ENCODE peak calls at places on chromosome 7, in six cellular contexts. One of them, this sample, is unnamed.

GRCh38 chr7:3981281-3981680 is 680.2 kb downstream of the SDK1 start:
- DNase-seq in cardiac fibroblast: no peak
- DNase-seq in endothelial cell: no peak
- DNase-seq in transverse colon: no peak
- DNase-seq in OCI-LY7: no peak
- DNase-seq in esophagus squamous epithelium: no peak
- DNase-seq in this sample: no peak

GRCh38 chr7:159095979-159096411 is 48.7 kb downstream of the VIPR2 start:
- DNase-seq in transverse colon: peak; percentile 5
- DNase-seq in esophagus squamous epithelium: no peak
- DNase-seq in OCI-LY7: no peak
- DNase-seq in endothelial cell: no peak
- DNase-seq in cardiac fibroblast: no peak
- DNase-seq in this sample: peak; percentile 66

GRCh38 chr7:18558503-18558902 is 63.0 kb downstream of the HDAC9 start:
- DNase-seq in endothelial cell: no peak
- DNase-seq in transverse colon: no peak
- DNase-seq in esophagus squamous epithelium: no peak
- DNase-seq in OCI-LY7: no peak
- DNase-seq in cardiac fibroblast: no peak
- DNase-seq in this sample: no peak

GRCh38 chr7:24701232-24701898 is 55.9 kb downstream of the GSDME start:
- DNase-seq in esophagus squamous epithelium: no peak
- DNase-seq in transverse colon: no peak
- DNase-seq in cardiac fibroblast: peak; percentile 89
- DNase-seq in endothelial cell: no peak
- DNase-seq in OCI-LY7: no peak
- DNase-seq in this sample: no peak

GRCh38 chr7:30327813-30328212 is 43.4 kb downstream of the ZNRF2 start:
- DNase-seq in OCI-LY7: no peak
- DNase-seq in esophagus squamous epithelium: no peak
- DNase-seq in transverse colon: no peak
- DNase-seq in cardiac fibroblast: peak; percentile 53
- DNase-seq in endothelial cell: no peak
- DNase-seq in this sample: no peak

GRCh38 chr7:139860090-139860773 is 31.2 kb downstream of the TBXAS1 start:
- DNase-seq in esophagus squamous epithelium: no peak
- DNase-seq in transverse colon: peak; percentile 39
- DNase-seq in OCI-LY7: peak; percentile 26
- DNase-seq in endothelial cell: no peak
- DNase-seq in cardiac fibroblast: no peak
- DNase-seq in this sample: peak; percentile 70

GRCh38 chr7:112204072-112204775 is 2.0 kb downstream of the DOCK4 start:
- DNase-seq in transverse colon: no peak
- DNase-seq in esophagus squamous epithelium: no peak
- DNase-seq in OCI-LY7: no peak
- DNase-seq in cardiac fibroblast: peak; percentile 40
- DNase-seq in endothelial cell: peak; percentile 11
- DNase-seq in this sample: no peak

GRCh38 chr7:106243893-106244292 is 40.9 kb downstream of the NAMPT start:
- DNase-seq in transverse colon: no peak
- DNase-seq in esophagus squamous epithelium: no peak
- DNase-seq in OCI-LY7: no peak
- DNase-seq in endothelial cell: no peak
- DNase-seq in cardiac fibroblast: no peak
- DNase-seq in this sample: no peak

GRCh38 chr7:100829150-100829716 is 1.9 kb upstream of the EPHB4 start:
- DNase-seq in endothelial cell: peak; percentile 73
- DNase-seq in esophagus squamous epithelium: no peak
- DNase-seq in OCI-LY7: no peak
- DNase-seq in cardiac fibroblast: no peak
- DNase-seq in transverse colon: no peak
- DNase-seq in this sample: no peak

GRCh38 chr7:100091411-100092181 is 2.8 kb downstream of the COPS6 start:
- DNase-seq in endothelial cell: no peak
- DNase-seq in transverse colon: no peak
- DNase-seq in esophagus squamous epithelium: no peak
- DNase-seq in OCI-LY7: peak; percentile 36
- DNase-seq in cardiac fibroblast: no peak
- DNase-seq in this sample: no peak

GRCh38 chr7:4700577-4701235 is 18.6 kb downstream of the FOXK1 start:
- DNase-seq in transverse colon: no peak
- DNase-seq in cardiac fibroblast: peak; percentile 98
- DNase-seq in endothelial cell: no peak
- DNase-seq in OCI-LY7: no peak
- DNase-seq in esophagus squamous epithelium: no peak
- DNase-seq in this sample: no peak

GRCh38 chr7:105621617-105622016 is 40.3 kb upstream of the EFCAB10 start:
- DNase-seq in cardiac fibroblast: no peak
- DNase-seq in OCI-LY7: no peak
- DNase-seq in transverse colon: peak; percentile 33
- DNase-seq in endothelial cell: no peak
- DNase-seq in esophagus squamous epithelium: no peak
- DNase-seq in this sample: no peak

GRCh38 chr7:124702385-124702784 is 63.2 kb downstream of the GPR37 start:
- DNase-seq in transverse colon: no peak
- DNase-seq in esophagus squamous epithelium: no peak
- DNase-seq in endothelial cell: no peak
- DNase-seq in OCI-LY7: no peak
- DNase-seq in cardiac fibroblast: no peak
- DNase-seq in this sample: no peak

GRCh38 chr7:155356323-155357105 is 58.8 kb downstream of the INSIG1 start:
- DNase-seq in esophagus squamous epithelium: no peak
- DNase-seq in transverse colon: no peak
- DNase-seq in cardiac fibroblast: no peak
- DNase-seq in endothelial cell: peak; percentile 57
- DNase-seq in OCI-LY7: no peak
- DNase-seq in this sample: no peak

GRCh38 chr7:123871998-123872867 is 27.3 kb downstream of the HYAL4 start:
- DNase-seq in transverse colon: peak; percentile 33
- DNase-seq in endothelial cell: peak; percentile 50
- DNase-seq in OCI-LY7: peak; percentile 50
- DNase-seq in cardiac fibroblast: peak; percentile 72
- DNase-seq in esophagus squamous epithelium: no peak
- DNase-seq in this sample: no peak

GRCh38 chr7:158050441-158051371 is 536.9 kb downstream of the PTPRN2 start:
- DNase-seq in esophagus squamous epithelium: no peak
- DNase-seq in transverse colon: no peak
- DNase-seq in cardiac fibroblast: no peak
- DNase-seq in OCI-LY7: no peak
- DNase-seq in endothelial cell: no peak
- DNase-seq in this sample: no peak

GRCh38 chr7:25359471-25360059 is 131.3 kb upstream of the NPVF start:
- DNase-seq in transverse colon: no peak
- DNase-seq in OCI-LY7: no peak
- DNase-seq in cardiac fibroblast: no peak
- DNase-seq in esophagus squamous epithelium: no peak
- DNase-seq in endothelial cell: no peak
- DNase-seq in this sample: no peak

GRCh38 chr7:40983106-40983505 is 719.8 kb downstream of the INHBA start:
- DNase-seq in cardiac fibroblast: no peak
- DNase-seq in esophagus squamous epithelium: no peak
- DNase-seq in OCI-LY7: no peak
- DNase-seq in endothelial cell: no peak
- DNase-seq in transverse colon: no peak
- DNase-seq in this sample: no peak

GRCh38 chr7:67502929-67503328 is 506.3 kb downstream of the TYW1 start:
- DNase-seq in endothelial cell: no peak
- DNase-seq in transverse colon: no peak
- DNase-seq in esophagus squamous epithelium: no peak
- DNase-seq in cardiac fibroblast: no peak
- DNase-seq in OCI-LY7: no peak
- DNase-seq in this sample: no peak

GRCh38 chr7:158818325-158819213 is 10.7 kb downstream of the ESYT2 start:
- DNase-seq in esophagus squamous epithelium: peak; percentile 22
- DNase-seq in endothelial cell: peak; percentile 32
- DNase-seq in OCI-LY7: no peak
- DNase-seq in cardiac fibroblast: peak; percentile 99
- DNase-seq in transverse colon: peak; percentile 84
- DNase-seq in this sample: peak; percentile 97

GRCh38 chr7:134891262-134892001 is 94.9 kb upstream of the AGBL3 start:
- DNase-seq in cardiac fibroblast: peak; percentile 97
- DNase-seq in transverse colon: peak; percentile 47
- DNase-seq in OCI-LY7: no peak
- DNase-seq in esophagus squamous epithelium: no peak
- DNase-seq in endothelial cell: peak; percentile 64
- DNase-seq in this sample: no peak

GRCh38 chr7:131225619-131226101 is 102.0 kb upstream of the MKLN1 start:
- DNase-seq in esophagus squamous epithelium: no peak
- DNase-seq in cardiac fibroblast: peak; percentile 75
- DNase-seq in transverse colon: peak; percentile 73
- DNase-seq in endothelial cell: no peak
- DNase-seq in OCI-LY7: no peak
- DNase-seq in this sample: no peak

GRCh38 chr7:831596-832291 is 532 bp upstream of the SUN1 start:
- DNase-seq in transverse colon: no peak
- DNase-seq in cardiac fibroblast: peak; percentile 94
- DNase-seq in OCI-LY7: no peak
- DNase-seq in endothelial cell: no peak
- DNase-seq in esophagus squamous epithelium: no peak
- DNase-seq in this sample: no peak

GRCh38 chr7:115146148-115146547 is 224.3 kb downstream of the MDFIC start:
- DNase-seq in OCI-LY7: no peak
- DNase-seq in transverse colon: no peak
- DNase-seq in esophagus squamous epithelium: no peak
- DNase-seq in cardiac fibroblast: no peak
- DNase-seq in endothelial cell: no peak
- DNase-seq in this sample: no peak

GRCh38 chr7:72106405-72106804 is 305.7 kb downstream of the CALN1 start:
- DNase-seq in cardiac fibroblast: no peak
- DNase-seq in esophagus squamous epithelium: no peak
- DNase-seq in transverse colon: no peak
- DNase-seq in OCI-LY7: no peak
- DNase-seq in endothelial cell: no peak
- DNase-seq in this sample: no peak

GRCh38 chr7:98420966-98421612 is 20.2 kb upstream of the BAIAP2L1 start:
- DNase-seq in cardiac fibroblast: peak; percentile 40
- DNase-seq in endothelial cell: peak; percentile 71
- DNase-seq in transverse colon: peak; percentile 85
- DNase-seq in OCI-LY7: peak; percentile 73
- DNase-seq in esophagus squamous epithelium: no peak
- DNase-seq in this sample: no peak

GRCh38 chr7:148704189-148704588 is 5.5 kb downstream of the CUL1 start:
- DNase-seq in endothelial cell: no peak
- DNase-seq in OCI-LY7: no peak
- DNase-seq in transverse colon: no peak
- DNase-seq in esophagus squamous epithelium: no peak
- DNase-seq in cardiac fibroblast: no peak
- DNase-seq in this sample: no peak

GRCh38 chr7:41465571-41465970 is 237.3 kb downstream of the INHBA start:
- DNase-seq in esophagus squamous epithelium: no peak
- DNase-seq in transverse colon: no peak
- DNase-seq in endothelial cell: no peak
- DNase-seq in cardiac fibroblast: no peak
- DNase-seq in OCI-LY7: no peak
- DNase-seq in this sample: no peak

GRCh38 chr7:3897430-3898385 is 596.7 kb downstream of the SDK1 start:
- DNase-seq in OCI-LY7: peak; percentile 53
- DNase-seq in endothelial cell: peak; percentile 9
- DNase-seq in transverse colon: peak; percentile 34
- DNase-seq in esophagus squamous epithelium: no peak
- DNase-seq in cardiac fibroblast: peak; percentile 76
- DNase-seq in this sample: no peak

GRCh38 chr7:20786049-20786412 is 655 bp downstream of the SP8 start:
- DNase-seq in cardiac fibroblast: no peak
- DNase-seq in transverse colon: no peak
- DNase-seq in OCI-LY7: no peak
- DNase-seq in esophagus squamous epithelium: no peak
- DNase-seq in endothelial cell: no peak
- DNase-seq in this sample: no peak

GRCh38 chr7:29622335-29623265 is 59.0 kb downstream of the PRR15 start:
- DNase-seq in OCI-LY7: no peak
- DNase-seq in transverse colon: no peak
- DNase-seq in cardiac fibroblast: peak; percentile 96
- DNase-seq in esophagus squamous epithelium: no peak
- DNase-seq in endothelial cell: no peak
- DNase-seq in this sample: no peak

GRCh38 chr7:66413379-66414114 is 208.4 kb downstream of the TPST1 start:
- DNase-seq in endothelial cell: peak; percentile 81
- DNase-seq in cardiac fibroblast: peak; percentile 67
- DNase-seq in OCI-LY7: peak; percentile 56
- DNase-seq in esophagus squamous epithelium: peak; percentile 12
- DNase-seq in transverse colon: peak; percentile 82
- DNase-seq in this sample: peak; percentile 33

GRCh38 chr7:45092100-45092930 is 3.5 kb upstream of the NACAD start:
- DNase-seq in cardiac fibroblast: no peak
- DNase-seq in OCI-LY7: no peak
- DNase-seq in transverse colon: no peak
- DNase-seq in endothelial cell: no peak
- DNase-seq in esophagus squamous epithelium: no peak
- DNase-seq in this sample: no peak

GRCh38 chr7:46454796-46455195 is 533.7 kb upstream of the IGFBP3 start:
- DNase-seq in cardiac fibroblast: no peak
- DNase-seq in esophagus squamous epithelium: no peak
- DNase-seq in endothelial cell: no peak
- DNase-seq in OCI-LY7: no peak
- DNase-seq in transverse colon: no peak
- DNase-seq in this sample: no peak

GRCh38 chr7:147245274-147245673 is 1128.7 kb downstream of the CNTNAP2 start:
- DNase-seq in esophagus squamous epithelium: no peak
- DNase-seq in endothelial cell: peak; percentile 47
- DNase-seq in OCI-LY7: peak; percentile 47
- DNase-seq in transverse colon: peak; percentile 12
- DNase-seq in cardiac fibroblast: peak; percentile 58
- DNase-seq in this sample: no peak

GRCh38 chr7:44761207-44762161 is 12.8 kb downstream of the ZMIZ2 start:
- DNase-seq in OCI-LY7: no peak
- DNase-seq in cardiac fibroblast: peak; percentile 59
- DNase-seq in esophagus squamous epithelium: no peak
- DNase-seq in transverse colon: peak; percentile 89
- DNase-seq in endothelial cell: no peak
- DNase-seq in this sample: no peak

This sample was measured in ascending aorta.